ENCODE peak calls at places on chromosomes 7 and 10, in six cellular contexts. H is GM12892, O is GM12878, X is K562, U is H1, Z is HepG2. A is an unnamed sample.

GRCh38 chr10:13686331-13686752 is 99.6 kb downstream of the PRPF18 start:
- DNase-seq in H (no peak), O (no peak), X (no peak), U (no peak), Z (no peak), A (no peak)

GRCh38 chr10:67602268-67602950 is 93.6 kb downstream of the CTNNA3 start:
- DNase-seq in H (no peak), O (no peak), X (no peak), U (no peak), Z (no peak), A (no peak)

GRCh38 chr7:112566392-112567324 is 85.9 kb downstream of the LSMEM1 start:
- DNase-seq in H (no peak), O (no peak), X (no peak), U (no peak), Z (no peak), A (no peak)

GRCh38 chr10:5168897-5169296 is 16.1 kb downstream of the AKR1C8 start:
- DNase-seq in H (no peak), O (no peak), X (no peak), U (no peak), Z (peak; percentile 45), A (no peak)

GRCh38 chr7:30770936-30771858 is at the start of gene MINDY4:
- DNase-seq in H (peak; percentile 81), O (no peak), X (peak; percentile 92), U (peak; percentile 36), Z (no peak), A (peak; percentile 82)

GRCh38 chr7:129741743-129742213 is 130.3 kb downstream of the NRF1 start:
- DNase-seq in H (no peak), O (no peak), X (no peak), U (no peak), Z (no peak), A (no peak)

GRCh38 chr10:21061184-21061583 is 164.1 kb upstream of the NEBL start:
- DNase-seq in H (no peak), O (no peak), X (no peak), U (no peak), Z (no peak), A (no peak)

GRCh38 chr10:51700228-51700835 is 937 bp upstream of the CSTF2T start:
- DNase-seq in H (no peak), O (no peak), X (peak; percentile 49), U (no peak), Z (no peak), A (no peak)

GRCh38 chr10:43091846-43092245 is 15.0 kb downstream of the RET start:
- DNase-seq in H (no peak), O (no peak), X (no peak), U (no peak), Z (no peak), A (no peak)

GRCh38 chr7:101614939-101615302 is 14.2 kb downstream of the MYL10 start:
- DNase-seq in H (no peak), O (no peak), X (no peak), U (no peak), Z (no peak), A (no peak)

GRCh38 chr10:108352771-108353170 is 1188.3 kb upstream of the SORCS1 start:
- DNase-seq in H (no peak), O (no peak), X (no peak), U (no peak), Z (no peak), A (no peak)

GRCh38 chr10:110346914-110347313 is 42.2 kb upstream of the SMNDC1 start:
- DNase-seq in H (no peak), O (no peak), X (no peak), U (no peak), Z (no peak), A (no peak)

GRCh38 chr7:42069625-42070024 is 167.4 kb downstream of the GLI3 start:
- DNase-seq in H (no peak), O (no peak), X (no peak), U (no peak), Z (no peak), A (no peak)

GRCh38 chr10:46233101-46233500 is 53.7 kb upstream of the ANTXRL start:
- DNase-seq in H (no peak), O (no peak), X (no peak), U (no peak), Z (no peak), A (no peak)

GRCh38 chr7:6640246-6640721 is 3.2 kb downstream of the ZNF316 start:
- DNase-seq in H (no peak), O (no peak), X (peak; percentile 91), U (peak; percentile 51), Z (no peak), A (no peak)

GRCh38 chr10:122638106-122638505 is 61.5 kb downstream of the C10orf120 start:
- DNase-seq in H (no peak), O (no peak), X (no peak), U (no peak), Z (no peak), A (no peak)

GRCh38 chr10:23534328-23534727 is 95.5 kb downstream of the OTUD1 start:
- DNase-seq in H (no peak), O (no peak), X (no peak), U (no peak), Z (no peak), A (no peak)

GRCh38 chr7:96778263-96778662 is 68.6 kb upstream of the SEM1 start:
- DNase-seq in H (no peak), O (no peak), X (no peak), U (no peak), Z (peak; percentile 38), A (no peak)

GRCh38 chr7:120927454-120928103 is 23.0 kb upstream of the ING3 start:
- DNase-seq in H (no peak), O (peak; percentile 46), X (no peak), U (no peak), Z (no peak), A (no peak)

GRCh38 chr10:15168296-15168780 is at the start of gene NMT2:
- DNase-seq in H (peak; percentile 90), O (no peak), X (peak; percentile 86), U (peak; percentile 47), Z (peak; percentile 63), A (peak; percentile 91)

GRCh38 chr10:23191764-23192395 is at the start of gene PTF1A:
- DNase-seq in H (no peak), O (no peak), X (no peak), U (no peak), Z (no peak), A (no peak)

GRCh38 chr10:103395754-103396066 is 565 bp downstream of the ATP5MK start:
- DNase-seq in H (no peak), O (no peak), X (peak; percentile 24), U (no peak), Z (no peak), A (no peak)

GRCh38 chr7:150754950-150755349 is 17.7 kb downstream of the GIMAP5 start:
- DNase-seq in H (no peak), O (no peak), X (no peak), U (no peak), Z (no peak), A (no peak)

GRCh38 chr7:46982928-46983327 is 599.0 kb downstream of the TNS3 start:
- DNase-seq in H (no peak), O (no peak), X (no peak), U (no peak), Z (no peak), A (no peak)
- TF ChIP-seq TAF1 in H (no peak), O (no peak), X (no peak), U (no peak), Z (no peak), A (no peak)

GRCh38 chr7:15729746-15730145 is 43.3 kb upstream of the MEOX2 start:
- DNase-seq in H (no peak), O (no peak), X (no peak), U (no peak), Z (no peak), A (no peak)
- TF ChIP-seq POLR2AphosphoS5 in H (no peak), O (no peak), X (no peak), U (no peak), Z (no peak), A (no peak)

GRCh38 chr10:112082134-112082533 is 101.4 kb downstream of the GPAM start:
- DNase-seq in H (no peak), O (no peak), X (no peak), U (no peak), Z (no peak), A (no peak)
- TF ChIP-seq POLR2A in H (no peak), O (no peak), X (no peak), U (no peak), Z (no peak), A (no peak)

GRCh38 chr7:34463830-34464229 is 194.2 kb upstream of the NPSR1 start:
- DNase-seq in H (no peak), O (no peak), X (no peak), U (no peak), Z (peak; percentile 11), A (no peak)
- TF ChIP-seq TAF1 in H (no peak), O (no peak), X (no peak), U (no peak), Z (no peak), A (no peak)

GRCh38 chr10:69869291-69869841 is 67.7 kb downstream of the COL13A1 start:
- DNase-seq in H (no peak), O (no peak), X (no peak), U (no peak), Z (no peak), A (no peak)
- TF ChIP-seq POLR2AphosphoS5 in H (no peak), O (no peak), X (no peak), U (no peak), Z (no peak), A (no peak)

GRCh38 chr7:974172-974571 is 1.2 kb downstream of the COX19 start:
- DNase-seq in H (no peak), O (no peak), X (no peak), U (no peak), Z (no peak), A (no peak)

GRCh38 chr7:972670-973309 is 2.6 kb downstream of the COX19 start:
- DNase-seq in H (no peak), O (no peak), X (no peak), U (no peak), Z (peak; percentile 91), A (no peak)

GRCh38 chr7:970744-971143 is 4.6 kb downstream of the COX19 start:
- DNase-seq in H (no peak), O (no peak), X (no peak), U (no peak), Z (no peak), A (no peak)

GRCh38 chr7:973312-973711 is 2.0 kb downstream of the COX19 start:
- DNase-seq in H (no peak), O (no peak), X (no peak), U (no peak), Z (no peak), A (no peak)

DNA sequence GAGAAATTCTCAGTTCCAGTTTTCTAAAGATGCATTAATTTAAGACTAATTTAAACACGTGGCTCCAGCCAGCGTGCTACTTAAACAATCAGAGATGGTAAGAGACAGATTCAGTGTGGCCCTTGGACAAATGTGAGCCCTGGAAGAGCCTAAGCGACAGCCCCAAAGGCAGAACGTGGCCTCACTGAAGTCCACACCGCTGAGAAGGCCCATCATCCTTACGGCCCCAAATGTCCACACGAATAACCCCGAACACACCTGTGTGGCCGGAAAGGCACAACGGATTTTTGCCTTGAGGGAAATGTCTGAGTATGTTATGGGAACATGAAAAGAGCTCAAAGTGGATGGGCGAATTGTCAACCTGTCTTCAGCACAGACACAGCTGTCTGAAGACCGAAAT is 3.2 kb downstream of the COX19 start:
- DNase-seq in H (no peak), O (no peak), X (no peak), U (no peak), Z (no peak), A (no peak)
- TF ChIP-seq POLR2A in H (no peak), O (peak; percentile 39), X (no peak), U (no peak), Z (no peak), A (no peak)

A was measured in GM12891.